ENCODE peak calls at places on chromosomes 1 and 21, in seven cellular contexts. O, N, H, I, K, B and L are unnamed samples.
A peak's percentile ranks its signal among the peaks of the same experiment; 100 is the strongest.

GRCh38 chr1:86380257-86380861 is 15.8 kb downstream of the ODF2L start:
- DNase-seq in O (peak; percentile 72), K (no peak), N (no peak), I (no peak), B (peak; percentile 86), H (peak; percentile 69), L (peak; percentile 92)

GRCh38 chr1:225480825-225481434 is 53.1 kb upstream of the LBR start:
- DNase-seq in N (peak; percentile 84), O (peak; percentile 64), K (no peak), I (peak; percentile 32), B (no peak), H (peak; percentile 92), L (peak; percentile 42)

GRCh38 chr1:200184196-200184595 is 156.7 kb downstream of the NR5A2 start:
- DNase-seq in I (peak; percentile 87), K (peak; percentile 6), O (peak; percentile 89), H (no peak), B (peak; percentile 54), N (peak; percentile 12), L (peak; percentile 17)

GRCh38 chr1:34427170-34427569 is 250.5 kb downstream of the C1orf94 start:
- DNase-seq in B (no peak), K (no peak), I (no peak), H (no peak), O (no peak), N (no peak), L (no peak)

GRCh38 chr1:148263128-148263905 is 111.2 kb upstream of the NBPF11 start:
- DNase-seq in K (peak; percentile 16), B (peak; percentile 55), H (peak; percentile 73), N (peak; percentile 40), O (peak; percentile 97), I (peak; percentile 13), L (peak; percentile 62)

GRCh38 chr1:30888391-30888790 is 20.2 kb downstream of the SDC3 start:
- DNase-seq in B (peak; percentile 96), K (peak; percentile 59), I (peak; percentile 69), O (peak; percentile 24), N (no peak), H (no peak), L (no peak)

GRCh38 chr1:38047603-38048146 is 1.1 kb upstream of the POU3F1 start:
- DNase-seq in H (no peak), I (no peak), K (no peak), B (peak; percentile 56), O (no peak), N (peak; percentile 37), L (peak; percentile 36)

GRCh38 chr21:27094182-27094948 is 127.5 kb upstream of the ADAMTS5 start:
- DNase-seq in I (no peak), B (no peak), O (no peak), N (no peak), K (no peak), H (no peak), L (no peak)

GRCh38 chr1:94926915-94927404 is at the start of gene CNN3:
- DNase-seq in I (peak; percentile 92), N (peak; percentile 82), K (peak; percentile 91), B (peak; percentile 92), H (no peak), O (peak; percentile 97), L (peak; percentile 97)

GRCh38 chr1:182677393-182678098 is 6.8 kb downstream of the RGS8 start:
- DNase-seq in K (no peak), H (peak; percentile 91), I (no peak), O (no peak), B (no peak), N (no peak), L (no peak)

GRCh38 chr21:32383812-32384211 is 9.0 kb downstream of the URB1 start:
- DNase-seq in O (no peak), H (no peak), N (no peak), I (no peak), B (no peak), K (no peak), L (no peak)

GRCh38 chr1:59504281-59504680 is 207.4 kb downstream of the FGGY start:
- DNase-seq in N (no peak), K (no peak), H (no peak), O (no peak), B (no peak), I (no peak), L (no peak)

GRCh38 chr1:54888080-54888733 is 1.2 kb upstream of the DHCR24 start:
- DNase-seq in B (no peak), O (no peak), N (peak; percentile 68), K (no peak), I (no peak), H (no peak), L (no peak)

GRCh38 chr1:56516539-56517252 is 62.7 kb downstream of the PLPP3 start:
- DNase-seq in N (no peak), K (no peak), B (peak; percentile 65), O (peak; percentile 87), H (peak; percentile 38), I (peak; percentile 67), L (peak; percentile 74)

GRCh38 chr1:116737020-116737854 is 17.0 kb upstream of the CD2 start:
- DNase-seq in H (peak; percentile 75), I (peak; percentile 63), B (peak; percentile 35), N (peak; percentile 78), O (peak; percentile 65), K (peak; percentile 7), L (peak; percentile 81)

GRCh38 chr1:43854473-43854872 is 79.1 kb upstream of the ARTN start:
- DNase-seq in K (no peak), I (no peak), H (no peak), O (no peak), B (no peak), N (no peak), L (no peak)

GRCh38 chr1:212982430-212983152 is 32.2 kb downstream of the VASH2 start:
- DNase-seq in N (no peak), H (no peak), B (peak; percentile 13), K (no peak), I (no peak), O (no peak), L (no peak)

GRCh38 chr1:166905930-166906329 is 29.9 kb upstream of the TADA1 start:
- DNase-seq in B (peak; percentile 37), O (peak; percentile 91), N (no peak), I (no peak), K (no peak), H (no peak), L (no peak)

GRCh38 chr1:146019225-146020057 is 2.1 kb downstream of the HJV start:
- DNase-seq in B (no peak), I (no peak), K (no peak), N (no peak), H (no peak), O (no peak), L (no peak)

GRCh38 chr1:208106218-208106617 is 138.0 kb downstream of the PLXNA2 start:
- DNase-seq in N (no peak), K (no peak), O (no peak), H (no peak), I (no peak), B (no peak), L (no peak)

GRCh38 chr1:224521904-224522734 is 87.5 kb upstream of the WDR26 start:
- DNase-seq in I (no peak), B (no peak), H (no peak), N (no peak), O (no peak), K (no peak), L (no peak)

GRCh38 chr1:42690477-42691156 is 8.4 kb downstream of the YBX1 start:
- DNase-seq in O (peak; percentile 33), N (no peak), B (peak; percentile 14), I (no peak), H (no peak), K (no peak), L (peak; percentile 1)

GRCh38 chr1:212459656-212460055 is 26.9 kb downstream of the NENF start:
- DNase-seq in I (no peak), B (no peak), O (no peak), K (peak; percentile 27), N (no peak), H (no peak), L (no peak)

GRCh38 chr1:197399691-197400521 is 131.9 kb downstream of the CRB1 start:
- DNase-seq in H (peak; percentile 56), K (no peak), O (peak; percentile 52), B (peak; percentile 51), N (peak; percentile 24), I (no peak), L (peak; percentile 57)

GRCh38 chr1:51569284-51570062 is 47.4 kb upstream of the OSBPL9 start:
- DNase-seq in I (peak; percentile 52), B (peak; percentile 82), O (peak; percentile 93), N (no peak), H (peak; percentile 71), K (no peak), L (peak; percentile 80)

GRCh38 chr1:55214903-55215193 is 316 bp downstream of the USP24 start:
- DNase-seq in I (no peak), K (peak; percentile 67), B (peak; percentile 49), H (no peak), O (peak; percentile 56), N (peak; percentile 51), L (peak; percentile 53)

GRCh38 chr1:54906586-54906985 is 19.6 kb upstream of the DHCR24 start:
- DNase-seq in N (no peak), B (no peak), H (no peak), K (no peak), I (no peak), O (no peak), L (no peak)

GRCh38 chr1:37473431-37474050 is 839 bp upstream of the ZC3H12A start:
- DNase-seq in B (no peak), N (no peak), O (peak; percentile 54), K (no peak), I (no peak), H (peak; percentile 47), L (peak; percentile 54)

GRCh38 chr1:21299007-21299406 is 8.7 kb upstream of the ECE1 start:
- DNase-seq in K (no peak), I (no peak), N (no peak), B (no peak), O (peak; percentile 89), H (no peak), L (no peak)

GRCh38 chr1:162561616-162562451 is at the start of gene UAP1:
- DNase-seq in O (peak; percentile 16), I (no peak), N (no peak), B (no peak), H (peak; percentile 16), K (peak; percentile 31), L (peak; percentile 61)